ENCODE peak calls at places on chromosome 3, in nine cellular contexts. G, K, Q, N, X, H, M, L and Z are unnamed samples.

GRCh38 chr3:190076601-190077444 is 43.9 kb downstream of the P3H2 start:
- DNase-seq in G (peak; percentile 98), K (no peak), Q (no peak), N (no peak), X (peak; percentile 33), H (no peak), M (no peak), L (peak; percentile 61), Z (no peak)

GRCh38 chr3:50212502-50212901 is 7.4 kb downstream of the SLC38A3 start:
- DNase-seq in G (no peak), K (no peak), Q (no peak), N (no peak), X (no peak), H (no peak), M (no peak), L (no peak), Z (no peak)

GRCh38 chr3:66037330-66037985 is 1.3 kb downstream of the MAGI1 start:
- DNase-seq in G (peak; percentile 38), K (no peak), Q (no peak), N (no peak), X (peak; percentile 69), H (peak; percentile 68), M (no peak), L (peak; percentile 62), Z (no peak)

GRCh38 chr3:45896069-45896468 is 9.7 kb downstream of the CCR9 start:
- DNase-seq in G (no peak), K (no peak), Q (no peak), N (no peak), X (no peak), H (no peak), M (no peak), L (no peak), Z (no peak)

GRCh38 chr3:114645392-114645791 is 351.6 kb downstream of the TIGIT start:
- DNase-seq in G (peak; percentile 56), K (no peak), Q (no peak), N (no peak), X (no peak), H (no peak), M (no peak), L (no peak), Z (no peak)

GRCh38 chr3:38229036-38229435 is 36.6 kb upstream of the SLC22A13 start:
- DNase-seq in G (no peak), K (no peak), Q (peak; percentile 79), N (no peak), X (no peak), H (no peak), M (no peak), L (no peak), Z (no peak)

GRCh38 chr3:58588030-58588614 is 10.9 kb upstream of the FAM107A start:
- DNase-seq in G (peak; percentile 39), K (no peak), Q (no peak), N (no peak), X (no peak), H (peak; percentile 36), M (no peak), L (no peak), Z (no peak)

GRCh38 chr3:33318709-33319380 is 41.6 kb downstream of the FBXL2 start:
- DNase-seq in G (peak; percentile 29), K (no peak), Q (no peak), N (no peak), X (no peak), H (no peak), M (no peak), L (no peak), Z (no peak)

GRCh38 chr3:13262493-13263211 is 157.5 kb downstream of the NUP210 start:
- DNase-seq in G (no peak), K (no peak), Q (peak; percentile 71), N (no peak), X (no peak), H (no peak), M (no peak), L (no peak), Z (no peak)

GRCh38 chr3:154243353-154243752 is 80.9 kb downstream of the DHX36 start:
- DNase-seq in G (peak; percentile 60), K (no peak), Q (no peak), N (no peak), X (no peak), H (no peak), M (no peak), L (no peak), Z (no peak)

GRCh38 chr3:40782086-40782721 is 257.4 kb downstream of the ZNF621 start:
- DNase-seq in G (no peak), K (no peak), Q (peak; percentile 23), N (no peak), X (no peak), H (peak; percentile 14), M (no peak), L (no peak), Z (no peak)

GRCh38 chr3:59545369-59545768 is 495.5 kb upstream of the CFAP20DC start:
- DNase-seq in G (no peak), K (no peak), Q (no peak), N (no peak), X (no peak), H (no peak), M (no peak), L (no peak), Z (no peak)

GRCh38 chr3:13165576-13165975 is 92.3 kb upstream of the IQSEC1 start:
- DNase-seq in G (no peak), K (no peak), Q (no peak), N (no peak), X (no peak), H (no peak), M (no peak), L (no peak), Z (no peak)

GRCh38 chr3:49689046-49689886 is at the start of the genes MST1 and RNF123:
- DNase-seq in G (peak; percentile 87), K (peak; percentile 95), Q (no peak), N (peak; percentile 91), X (peak; percentile 85), H (peak; percentile 90), M (peak; percentile 95), L (peak; percentile 70), Z (peak; percentile 90)

GRCh38 chr3:137032465-137033120 is 74.8 kb downstream of the IL20RB start:
- DNase-seq in G (peak; percentile 83), K (peak; percentile 86), Q (peak; percentile 56), N (peak; percentile 57), X (peak; percentile 77), H (peak; percentile 91), M (peak; percentile 75), L (peak; percentile 68), Z (peak; percentile 70)

GRCh38 chr3:111858641-111859040 is 424 bp upstream of the PHLDB2 start:
- DNase-seq in G (no peak), K (no peak), Q (no peak), N (no peak), X (no peak), H (no peak), M (no peak), L (no peak), Z (no peak)

GRCh38 chr3:115913069-115913686 is 289.9 kb downstream of the GAP43 start:
- DNase-seq in G (peak; percentile 9), K (no peak), Q (no peak), N (no peak), X (no peak), H (peak; percentile 12), M (no peak), L (peak; percentile 10), Z (no peak)